ENCODE peak calls at places on chromosomes 2 and 18, in four cellular contexts. P, X, Z and R are unnamed samples.

GRCh38 chr18:51514128-51514527 is 316.6 kb upstream of the MEX3C start:
- DNase-seq in P (no peak), Z (peak; percentile 48), X (no peak), R (no peak)

GRCh38 chr18:63182861-63183260 is 136.7 kb downstream of the BCL2 start:
- DNase-seq in Z (no peak), P (no peak), X (no peak), R (no peak)

GRCh38 chr2:79723830-79724229 is 211.0 kb downstream of the CTNNA2 start:
- DNase-seq in X (peak; percentile 58), Z (peak; percentile 40), P (no peak), R (no peak)

GRCh38 chr18:78949216-78949615 is 30.4 kb upstream of the SALL3 start:
- DNase-seq in Z (no peak), X (no peak), P (no peak), R (no peak)

GRCh38 chr2:98569197-98569793 is 39.0 kb downstream of the COA5 start:
- DNase-seq in X (no peak), Z (peak; percentile 50), P (peak; percentile 1), R (peak; percentile 29)

GRCh38 chr2:10688921-10689807 is 611 bp downstream of the NOL10 start:
- DNase-seq in P (no peak), X (peak; percentile 8), Z (peak; percentile 20), R (no peak)

GRCh38 chr2:195407782-195408181 is 249.2 kb upstream of the SLC39A10 start:
- DNase-seq in X (no peak), Z (no peak), P (no peak), R (no peak)

GRCh38 chr2:100818003-100818605 is 1.8 kb upstream of the NPAS2 start:
- DNase-seq in P (peak; percentile 7), X (no peak), Z (no peak), R (no peak)

GRCh38 chr2:9738718-9739496 is 104.4 kb upstream of the TAF1B start:
- DNase-seq in P (no peak), Z (no peak), X (no peak), R (no peak)

GRCh38 chr18:68928762-68929675 is 131.1 kb downstream of the CCDC102B start:
- DNase-seq in X (no peak), Z (no peak), P (no peak), R (no peak)

GRCh38 chr2:75002007-75002406 is 43.6 kb downstream of the POLE4 start:
- DNase-seq in Z (peak; percentile 39), P (no peak), X (no peak), R (no peak)

GRCh38 chr2:112001136-112001764 is 53.8 kb upstream of the TMEM87B start:
- DNase-seq in X (no peak), P (no peak), Z (no peak), R (no peak)

GRCh38 chr18:10270160-10270571 is 184.3 kb upstream of the APCDD1 start:
- DNase-seq in P (no peak), Z (no peak), X (no peak), R (no peak)

GRCh38 chr2:7952046-7952445 is 729.8 kb upstream of the ID2 start:
- DNase-seq in X (no peak), Z (no peak), P (no peak), R (no peak)

GRCh38 chr2:152336103-152336853 is 1.3 kb downstream of the FMNL2 start:
- DNase-seq in Z (peak; percentile 65), P (no peak), X (peak; percentile 51), R (no peak)
- H3K4me3 ChIP-seq in Z (peak overlapping the region; percentile 82), P (peak overlapping the region; percentile 81), X (peak overlapping the region; percentile 91), R (peak overlapping the region; percentile 82)

GRCh38 chr2:128505150-128505490 is 186.5 kb upstream of the HS6ST1 start:
- DNase-seq in P (no peak), X (peak; percentile 35), Z (no peak), R (no peak)
- H3K27ac ChIP-seq in P (no peak overlapping the region), X (no peak overlapping the region), Z (no peak overlapping the region), R (no peak overlapping the region)

GRCh38 chr2:176145085-176145969 is 6.0 kb upstream of the HOXD4 start:
- DNase-seq in Z (no peak), P (no peak), X (no peak), R (no peak)
- H3K27me3 ChIP-seq in Z (peaks cover 95% of the 10 kb centered on the region), P (no peaks in the 10 kb centered on the region), X (no peaks in the 10 kb centered on the region), R (peaks cover 90% of the 10 kb centered on the region)

GRCh38 chr2:234454433-234454832 is 42.4 kb downstream of the ARL4C start:
- DNase-seq in P (no peak), Z (no peak), X (no peak), R (no peak)
- H3K4me3 ChIP-seq in P (no peak overlapping the region), Z (no peak overlapping the region), X (no peak overlapping the region), R (no peak overlapping the region)

DNA sequence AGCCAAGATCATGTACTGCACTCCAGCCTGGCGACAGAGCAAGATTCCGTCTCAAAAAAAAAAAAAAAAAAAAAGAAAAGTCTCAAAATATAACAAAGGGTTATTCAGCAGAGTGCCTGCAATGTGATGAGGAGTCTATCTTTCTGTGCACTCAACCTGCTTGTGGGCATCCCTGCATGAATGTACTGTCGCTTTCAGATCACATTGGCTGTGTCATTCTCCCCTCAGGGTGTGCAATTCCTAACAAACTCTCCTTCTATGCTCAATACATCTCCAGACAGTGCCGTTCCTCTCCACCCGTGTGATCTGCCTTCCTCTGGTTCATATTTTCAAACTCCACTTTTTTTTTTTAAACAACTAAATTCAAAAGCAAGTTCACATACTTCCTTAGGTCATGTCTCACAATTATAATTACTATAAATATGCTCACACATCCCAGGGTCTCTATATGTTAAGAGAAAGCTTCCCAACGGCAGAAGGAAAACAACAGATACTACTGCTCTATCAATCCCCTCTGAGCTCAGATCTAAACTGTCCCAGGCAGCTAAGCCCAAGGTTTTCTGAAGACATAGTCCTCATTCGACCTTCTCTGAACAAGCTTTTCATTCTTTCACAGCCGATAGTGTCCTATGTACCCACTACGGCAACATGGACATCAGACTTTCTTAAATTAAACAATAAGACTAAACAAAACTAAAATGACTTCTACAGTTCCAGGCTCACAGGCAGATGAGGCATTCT is 35.2 kb downstream of the PTMA start:
- DNase-seq in Z (no peak), X (no peak), P (no peak), R (no peak)
- H3K27ac ChIP-seq in Z (no peak overlapping the region), X (no peak overlapping the region), P (no peak overlapping the region), R (no peak overlapping the region)